ENCODE peak calls at places on chromosomes 11 and 22, in four cellular contexts. Q is pancreas, S is mammary epithelial cell, X is epithelial cell of esophagus. F is an unnamed sample.

GRCh38 chr11:123434262-123434661 is 4.2 kb downstream of the GRAMD1B start:
- DNase-seq in Q (no peak), S (no peak), X (peak; percentile 15), F (no peak)

GRCh38 chr11:35539781-35540281 is 14.4 kb upstream of the PAMR1 start:
- DNase-seq in Q (no peak), S (peak; percentile 70), X (peak; percentile 78), F (no peak)

GRCh38 chr22:35643991-35644390 is 4.3 kb upstream of the APOL6 start:
- DNase-seq in Q (no peak), S (peak; percentile 34), X (peak; percentile 54), F (no peak)

GRCh38 chr11:9169595-9170295 is 78.3 kb upstream of the SCUBE2 start:
- DNase-seq in Q (no peak), S (no peak), X (peak; percentile 35), F (no peak)

GRCh38 chr11:69052343-69053168 is 3.8 kb downstream of the TPCN2 start:
- DNase-seq in Q (no peak), S (no peak), X (no peak), F (no peak)

GRCh38 chr11:24705474-24705873 is 208.6 kb downstream of the LUZP2 start:
- DNase-seq in Q (no peak), S (no peak), X (no peak), F (no peak)

GRCh38 chr11:13984616-13985474 is 22.3 kb downstream of the SPON1 start:
- DNase-seq in Q (no peak), S (no peak), X (no peak), F (no peak)

GRCh38 chr22:41362615-41363014 is 19.1 kb upstream of the TEF start:
- DNase-seq in Q (no peak), S (no peak), X (no peak), F (no peak)

GRCh38 chr22:37314315-37315046 is 32.2 kb downstream of the CYTH4 start:
- DNase-seq in Q (peak; percentile 42), S (no peak), X (no peak), F (no peak)

GRCh38 chr11:24890426-24890825 is 393.6 kb downstream of the LUZP2 start:
- DNase-seq in Q (no peak), S (no peak), X (no peak), F (no peak)

GRCh38 chr11:30586251-30587144 is at the start of gene MPPED2:
- DNase-seq in Q (peak; percentile 85), S (no peak), X (peak; percentile 2), F (peak; percentile 37)

GRCh38 chr11:65862191-65862735 is 2.0 kb downstream of the MUS81 start:
- DNase-seq in Q (peak; percentile 65), S (no peak), X (no peak), F (no peak)

GRCh38 chr11:115182282-115182952 is 321.8 kb downstream of the CADM1 start:
- DNase-seq in Q (no peak), S (no peak), X (no peak), F (no peak)

GRCh38 chr11:103228807-103229206 is 119.6 kb downstream of the DYNC2H1 start:
- DNase-seq in Q (no peak), S (no peak), X (no peak), F (peak; percentile 1)

GRCh38 chr11:45918331-45918941 is 759 bp upstream of the PEX16 start:
- DNase-seq in Q (peak; percentile 93), S (peak; percentile 60), X (peak; percentile 78), F (peak; percentile 86)

GRCh38 chr11:105486929-105487328 is 122.9 kb upstream of the GRIA4 start:
- DNase-seq in Q (no peak), S (no peak), X (no peak), F (no peak)

GRCh38 chr11:32890843-32891656 is 1.6 kb upstream of the QSER1 start:
- DNase-seq in Q (no peak), S (no peak), X (peak; percentile 11), F (no peak)

GRCh38 chr11:102831128-102831708 is 12.2 kb downstream of the MMP3 start:
- DNase-seq in Q (peak; percentile 27), S (no peak), X (peak; percentile 51), F (peak; percentile 8)

GRCh38 chr22:48319321-48320047 is 1508.2 kb downstream of the BRD1 start:
- DNase-seq in Q (no peak), S (no peak), X (no peak), F (no peak)

DNA sequence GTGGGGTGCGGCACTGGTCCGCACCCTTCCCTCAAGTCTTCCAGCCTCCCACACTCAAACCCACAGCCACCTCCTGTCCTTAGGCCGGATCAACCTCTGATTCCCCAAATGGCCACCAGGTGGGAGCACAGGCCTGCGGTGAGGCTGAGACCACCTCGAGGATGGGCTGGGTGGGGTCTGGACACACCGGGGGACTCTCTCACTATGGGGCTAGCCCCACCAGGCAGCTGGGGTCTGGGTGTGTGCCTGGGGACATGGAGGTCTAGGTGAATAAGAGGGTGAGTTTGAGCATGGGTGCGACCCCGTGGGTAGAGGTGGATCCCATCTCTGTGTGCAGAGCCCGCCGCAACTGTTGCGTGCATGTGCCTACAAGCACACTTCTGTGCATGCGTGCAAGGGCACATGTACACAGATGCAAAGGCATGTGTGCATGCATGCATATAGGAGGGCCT is 32.6 kb downstream of the MYO18B start:
- DNase-seq in Q (no peak), S (no peak), X (no peak), F (peak; percentile 74)
- TF ChIP-seq CTCF in Q (peak; percentile 13), S (peak; percentile 41), X (peak; percentile 33), F (peak; percentile 75)

GRCh38 chr11:64850979-64851567 is 6.6 kb upstream of the CDC42BPG start:
- DNase-seq in Q (peak; percentile 49), S (no peak), X (peak; percentile 35), F (no peak)
- TF ChIP-seq CTCF in Q (no peak), S (no peak), X (no peak), F (no peak)

DNA sequence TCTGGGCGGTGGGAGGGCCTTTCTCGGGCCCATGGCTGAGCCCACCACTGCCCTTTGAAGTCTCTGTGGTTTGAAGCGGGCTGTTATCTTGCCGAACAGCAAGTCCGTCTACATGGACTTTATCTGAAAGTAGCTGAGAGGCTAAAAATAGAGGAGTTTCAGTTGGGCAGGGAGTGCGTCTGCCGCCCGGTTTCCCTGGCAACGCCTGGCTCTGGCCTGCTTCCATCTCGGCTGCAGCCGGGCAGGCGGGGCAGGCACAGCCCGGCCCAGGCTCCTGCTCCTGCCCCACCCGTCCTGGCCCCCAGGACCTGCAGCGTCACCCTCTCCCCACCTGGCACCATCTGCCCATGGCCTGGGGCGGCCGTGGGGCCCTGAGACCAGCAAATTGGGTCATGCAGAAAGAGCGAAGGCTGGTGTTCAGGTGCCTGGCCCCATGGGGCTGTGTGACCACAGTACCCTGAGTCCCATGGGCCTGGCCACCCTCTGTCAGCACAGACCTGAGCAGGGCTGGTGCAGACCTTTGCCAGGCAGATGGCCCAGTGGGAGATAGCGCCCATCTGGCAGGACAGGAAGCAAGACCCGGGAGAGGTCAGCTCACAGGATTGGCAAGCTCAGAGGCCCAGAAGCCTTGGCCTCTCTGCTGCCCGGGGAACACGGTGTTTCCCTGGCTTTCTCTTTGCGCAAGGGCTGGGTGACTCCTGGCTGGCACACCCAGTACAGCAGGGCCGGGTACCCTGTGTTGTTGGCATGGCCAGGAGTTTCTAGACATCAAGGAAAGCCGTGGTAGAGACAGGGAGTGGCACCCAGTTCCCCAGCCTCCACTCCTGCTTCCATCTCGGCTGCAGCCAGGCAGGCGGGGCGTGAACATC is 79.1 kb upstream of the KCNQ1OT1 start:
- DNase-seq in Q (peak; percentile 96), S (peak; percentile 30), X (peak; percentile 76), F (no peak)
- TF ChIP-seq CTCF in Q (peak; percentile 27), S (no peak), X (peak; percentile 50), F (no peak)

GRCh38 chr11:70158201-70158600 is 44.9 kb upstream of the FADD start:
- DNase-seq in Q (no peak), S (no peak), X (no peak), F (peak; percentile 71)
- TF ChIP-seq CTCF in Q (no peak), S (no peak), X (peak; percentile 18), F (peak; percentile 59)

DNA sequence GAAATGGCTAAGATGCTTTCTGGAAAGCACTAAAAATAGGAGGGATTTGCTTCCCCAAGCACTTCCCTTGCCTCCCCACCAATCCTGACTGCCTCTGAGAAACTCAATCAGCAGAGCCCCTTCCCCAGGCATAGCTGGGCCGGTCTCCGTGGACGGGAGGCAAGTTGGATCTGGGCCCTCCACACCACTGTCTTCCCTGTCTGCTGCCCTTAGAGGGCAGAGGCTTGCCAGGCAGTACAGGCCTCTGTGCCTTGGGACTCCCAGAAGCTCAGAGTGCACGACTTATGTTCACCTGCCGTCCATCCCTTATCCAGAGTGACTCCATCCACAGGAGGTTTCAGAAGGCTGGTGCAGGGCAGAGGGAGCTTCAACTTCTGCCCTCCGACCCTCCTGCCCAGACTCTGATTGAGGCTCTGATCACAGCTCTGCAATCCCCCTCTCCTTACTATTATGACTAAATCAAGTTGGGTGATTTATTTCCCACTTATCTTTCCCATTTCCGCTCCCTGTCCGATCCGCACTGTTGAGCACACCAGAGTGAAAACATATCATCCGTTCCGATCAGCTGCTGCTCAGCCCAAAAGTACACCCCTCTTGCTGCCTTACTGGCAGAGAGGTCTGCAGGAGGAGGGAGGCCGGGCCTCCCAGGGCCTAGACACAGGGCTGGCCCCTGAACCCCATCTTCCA is 71.8 kb downstream of the DSCAML1 start:
- DNase-seq in Q (no peak), S (no peak), X (no peak), F (no peak)
- TF ChIP-seq CTCF in Q (no peak), S (no peak), X (no peak), F (no peak)

GRCh38 chr22:33971561-33971961 is 51.3 kb upstream of the LARGE1 start:
- DNase-seq in Q (no peak), S (peak; percentile 89), X (no peak), F (no peak)

GRCh38 chr22:33975841-33976240 is 55.6 kb upstream of the LARGE1 start:
- DNase-seq in Q (no peak), S (peak; percentile 71), X (no peak), F (no peak)
- TF ChIP-seq CTCF in Q (no peak), S (no peak), X (no peak), F (no peak)

DNA sequence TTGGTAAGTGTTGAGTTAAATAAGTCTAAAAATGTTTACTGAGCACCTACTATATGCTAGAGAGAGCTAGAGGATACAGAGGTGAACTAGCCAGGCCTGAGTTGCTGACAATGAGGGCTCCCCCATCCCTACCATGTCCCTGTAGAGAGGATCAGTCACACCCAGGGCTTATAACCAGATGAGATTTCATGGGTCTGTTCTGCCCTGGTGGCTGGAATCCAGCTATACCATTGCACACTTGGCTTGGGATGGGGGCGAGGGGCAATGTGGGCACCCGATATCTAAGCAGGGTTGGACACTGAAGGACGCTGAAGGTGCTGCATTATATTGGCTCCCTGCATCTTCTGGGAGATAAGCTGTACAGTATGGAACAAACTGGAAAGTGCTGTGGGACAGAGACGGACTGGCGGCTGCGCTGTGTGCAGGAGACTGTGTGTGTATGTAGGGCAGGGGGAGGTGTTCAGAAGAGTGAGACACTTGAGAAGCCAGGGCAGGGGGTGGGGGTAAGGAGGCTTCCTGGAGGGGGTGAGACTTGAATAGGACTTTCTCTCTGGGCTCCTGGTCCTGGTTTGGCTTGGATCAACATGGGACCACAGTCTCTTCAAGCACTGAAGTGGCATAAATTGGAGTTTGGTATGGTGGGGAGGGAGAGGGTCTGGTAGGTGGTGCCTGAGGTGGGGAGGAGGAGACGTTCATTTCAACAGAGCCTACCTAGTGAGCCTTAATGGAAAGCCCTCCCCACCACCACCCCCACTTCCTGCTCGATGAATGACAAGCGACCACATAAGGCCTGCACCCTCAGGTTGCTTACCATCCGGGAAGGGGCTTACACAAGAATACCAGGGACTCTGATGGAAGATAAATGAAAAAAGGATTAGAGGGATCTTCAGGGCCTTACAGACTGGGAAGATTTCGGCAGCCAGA is 1.8 kb downstream of the CD82 start:
- DNase-seq in Q (no peak), S (no peak), X (no peak), F (no peak)
- TF ChIP-seq CTCF in Q (no peak), S (peak; percentile 18), X (peak; percentile 32), F (no peak)

GRCh38 chr11:70739811-70740474 is 341.6 kb downstream of the CTTN start:
- DNase-seq in Q (no peak), S (no peak), X (no peak), F (no peak)
- TF ChIP-seq CTCF in Q (no peak), S (no peak), X (no peak), F (peak; percentile 13)

F was measured in nephron progenitor cell.